ENCODE peak calls at places on chromosomes 13 and 19, in five cellular contexts. F is stromal cell of bone marrow, U is Daoy, B is astrocyte, O is HS-27A. Z is an unnamed sample.
A peak's percentile ranks its signal among the peaks of the same experiment; 100 is the strongest.

GRCh38 chr19:10286803-10287737 is at the start of gene ICAM4:
- DNase-seq in F (no peak), U (peak; percentile 61), B (no peak), O (no peak), Z (no peak)

GRCh38 chr19:38266981-38267597 is 2.7 kb downstream of the SPINT2 start:
- DNase-seq in F (no peak), U (peak; percentile 72), B (peak; percentile 68), O (no peak), Z (peak; percentile 50)

GRCh38 chr19:48900477-48901452 is 653 bp downstream of the NUCB1 start:
- DNase-seq in F (peak; percentile 50), U (no peak), B (peak; percentile 17), O (no peak), Z (peak; percentile 23)

GRCh38 chr19:43777163-43777700 is 3.5 kb downstream of the KCNN4 start:
- DNase-seq in F (no peak), U (peak; percentile 82), B (peak; percentile 65), O (peak; percentile 56), Z (peak; percentile 11)

GRCh38 chr19:4660181-4660791 is 9.9 kb downstream of the MYDGF start:
- DNase-seq in F (no peak), U (no peak), B (no peak), O (no peak), Z (peak; percentile 39)

GRCh38 chr13:42494157-42494556 is 79.8 kb upstream of the TNFSF11 start:
- DNase-seq in F (no peak), U (no peak), B (no peak), O (no peak), Z (no peak)

GRCh38 chr13:94195715-94196114 is 283.8 kb downstream of the DCT start:
- DNase-seq in F (peak; percentile 29), U (peak; percentile 85), B (peak; percentile 98), O (peak; percentile 79), Z (peak; percentile 89)

GRCh38 chr19:46999878-47000277 is 19.8 kb upstream of the NPAS1 start:
- DNase-seq in F (no peak), U (no peak), B (no peak), O (no peak), Z (no peak)

GRCh38 chr13:32278456-32278855 is 36.7 kb downstream of the ZAR1L start:
- DNase-seq in F (peak; percentile 55), U (peak; percentile 13), B (peak; percentile 82), O (no peak), Z (no peak)

GRCh38 chr19:52722062-52723005 is 12.5 kb downstream of the ZNF611 start:
- DNase-seq in F (peak; percentile 56), U (peak; percentile 88), B (peak; percentile 61), O (peak; percentile 61), Z (no peak)

GRCh38 chr13:78601886-78602560 is 1.3 kb downstream of the POU4F1 start:
- DNase-seq in F (no peak), U (no peak), B (no peak), O (no peak), Z (no peak)

GRCh38 chr19:24060687-24061356 is 26.2 kb upstream of the ZNF254 start:
- DNase-seq in F (no peak), U (no peak), B (no peak), O (no peak), Z (no peak)

GRCh38 chr13:94548382-94549240 is 47.3 kb downstream of the TGDS start:
- DNase-seq in F (peak; percentile 15), U (peak; percentile 2), B (peak; percentile 27), O (no peak), Z (peak; percentile 51)

GRCh38 chr13:52600666-52601065 is 41.6 kb upstream of the HNRNPA1L2 start:
- DNase-seq in F (no peak), U (no peak), B (no peak), O (no peak), Z (no peak)

GRCh38 chr13:36323951-36324566 is 22.1 kb downstream of the SPART start:
- DNase-seq in F (no peak), U (no peak), B (peak; percentile 53), O (no peak), Z (no peak)

GRCh38 chr19:10839071-10840050 is 3.3 kb upstream of the TMED1 start:
- DNase-seq in F (no peak), U (no peak), B (no peak), O (no peak), Z (no peak)

GRCh38 chr19:32227561-32228165 is 117.7 kb upstream of the ZNF507 start:
- DNase-seq in F (no peak), U (no peak), B (no peak), O (no peak), Z (no peak)

GRCh38 chr19:4619668-4620294 is 19.5 kb upstream of the TNFAIP8L1 start:
- DNase-seq in F (no peak), U (no peak), B (no peak), O (no peak), Z (no peak)

GRCh38 chr19:7113233-7113632 is 43.7 kb downstream of the ZNF557 start:
- DNase-seq in F (no peak), U (no peak), B (no peak), O (no peak), Z (no peak)

GRCh38 chr13:98996046-98996445 is 18.2 kb upstream of the DOCK9 start:
- DNase-seq in F (no peak), U (no peak), B (no peak), O (no peak), Z (no peak)

GRCh38 chr13:30659980-30660379 is 42.3 kb downstream of the USPL1 start:
- DNase-seq in F (no peak), U (no peak), B (no peak), O (no peak), Z (no peak)

GRCh38 chr19:33297401-33298145 is 4.8 kb downstream of the CEBPA start:
- DNase-seq in F (no peak), U (no peak), B (no peak), O (no peak), Z (no peak)

GRCh38 chr19:38482496-38482895 is 49.0 kb downstream of the RYR1 start:
- DNase-seq in F (no peak), U (no peak), B (no peak), O (no peak), Z (no peak)

GRCh38 chr19:45687599-45687998 is 4.2 kb downstream of the SNRPD2 start:
- DNase-seq in F (no peak), U (no peak), B (no peak), O (no peak), Z (no peak)

GRCh38 chr13:29952245-29952644 is 101.8 kb upstream of the UBL3 start:
- DNase-seq in F (no peak), U (no peak), B (no peak), O (no peak), Z (no peak)

GRCh38 chr19:28869459-28869858 is 343.5 kb downstream of the UQCRFS1 start:
- DNase-seq in F (no peak), U (no peak), B (no peak), O (no peak), Z (no peak)

GRCh38 chr13:36891752-36892151 is 28.3 kb downstream of the SMAD9 start:
- DNase-seq in F (no peak), U (no peak), B (no peak), O (no peak), Z (no peak)

GRCh38 chr19:51710163-51710562 is 13.6 kb downstream of the HAS1 start:
- DNase-seq in F (no peak), U (no peak), B (peak; percentile 39), O (no peak), Z (no peak)

GRCh38 chr13:45527699-45528462 is 63.1 kb downstream of the COG3 start:
- DNase-seq in F (no peak), U (no peak), B (no peak), O (no peak), Z (no peak)

GRCh38 chr19:50276370-50277063 is 52.7 kb downstream of the KCNC3 start:
- DNase-seq in F (no peak), U (no peak), B (no peak), O (no peak), Z (no peak)

GRCh38 chr13:83881917-83882625 is at the start of gene SLITRK1:
- DNase-seq in F (peak; percentile 21), U (peak; percentile 1), B (peak; percentile 60), O (no peak), Z (peak; percentile 69)

GRCh38 chr19:43306097-43306496 is 36.8 kb upstream of the PSG9 start:
- DNase-seq in F (no peak), U (no peak), B (no peak), O (no peak), Z (no peak)

Z was measured in ACHN.